ENCODE peak calls at places on chromosomes 2 and 18, in eight cellular contexts. Y is transverse colon; A is substantia nigra; C is PC-3; B is effector memory CD4-positive, alpha-beta T cell; R is body of pancreas; Q is IMR-90; K is CD8-positive, alpha-beta T cell. V is an unnamed sample.

GRCh38 chr2:28484835-28485234 is 11.0 kb upstream of the PLB1 start:
- DNase-seq in R (no peak), A (no peak), Q (no peak), Y (no peak), B (no peak), C (no peak), K (no peak), V (no peak)

GRCh38 chr2:1727101-1727771 is 17.1 kb downstream of the PXDN start:
- DNase-seq in C (no peak), B (no peak), A (no peak), K (no peak), Y (peak), Q (peak), R (no peak), V (no peak)

GRCh38 chr2:15553951-15554350 is 7.2 kb downstream of the NBAS start:
- DNase-seq in K (no peak), B (no peak), C (no peak), A (no peak), R (no peak), Q (no peak), Y (no peak), V (no peak)

GRCh38 chr18:77622009-77622692 is 372.5 kb downstream of the GALR1 start:
- DNase-seq in A (no peak), K (no peak), C (no peak), B (peak), Y (no peak), R (no peak), Q (no peak), V (no peak)

GRCh38 chr2:96148410-96149217 is 3.4 kb upstream of the DUSP2 start:
- DNase-seq in A (no peak), K (peak), Y (peak), Q (peak), C (peak), B (peak), R (peak), V (peak)

GRCh38 chr2:5766621-5767020 is 74.4 kb downstream of the SOX11 start:
- DNase-seq in Y (no peak), K (no peak), A (no peak), C (no peak), B (no peak), R (no peak), Q (peak), V (no peak)

GRCh38 chr2:44191739-44192138 is 23.1 kb downstream of the PPM1B start:
- DNase-seq in K (no peak), Y (no peak), B (no peak), A (no peak), C (no peak), Q (no peak), R (no peak), V (no peak)

GRCh38 chr2:158191076-158191566 is 89.4 kb downstream of the UPP2 start:
- DNase-seq in Y (no peak), B (no peak), C (no peak), R (no peak), A (no peak), K (no peak), Q (no peak), V (no peak)

GRCh38 chr18:72566327-72566726 is 22.2 kb upstream of the CBLN2 start:
- DNase-seq in A (no peak), R (no peak), C (no peak), Y (no peak), K (no peak), B (no peak), Q (no peak), V (no peak)

GRCh38 chr18:63224574-63224973 is 95.0 kb downstream of the BCL2 start:
- DNase-seq in Q (no peak), K (no peak), B (no peak), R (no peak), C (no peak), Y (no peak), A (no peak), V (no peak)

GRCh38 chr2:233795735-233796171 is 17.6 kb downstream of the MROH2A start:
- DNase-seq in Q (no peak), Y (no peak), K (no peak), R (no peak), A (no peak), B (no peak), C (no peak), V (no peak)

GRCh38 chr2:199414465-199414864 is 43.3 kb downstream of the SATB2 start:
- DNase-seq in C (no peak), A (no peak), K (no peak), R (no peak), Q (no peak), B (no peak), Y (no peak), V (no peak)

GRCh38 chr2:178615969-178616368 is 135.7 kb downstream of the PLEKHA3 start:
- DNase-seq in Y (no peak), R (no peak), A (no peak), B (no peak), K (no peak), Q (no peak), C (no peak), V (no peak)

GRCh38 chr2:230322561-230323384 is 4.2 kb upstream of the SP140L start:
- DNase-seq in Y (no peak), C (no peak), B (no peak), Q (no peak), R (no peak), A (no peak), K (no peak), V (no peak)

GRCh38 chr2:230321031-230321430 is 6.0 kb upstream of the SP140L start:
- DNase-seq in C (no peak), Y (no peak), R (no peak), K (no peak), B (no peak), Q (no peak), A (no peak), V (no peak)

GRCh38 chr2:230318190-230319121 is 8.5 kb upstream of the SP140L start:
- DNase-seq in B (no peak), Q (no peak), A (no peak), Y (no peak), R (no peak), K (no peak), C (no peak), V (no peak)

GRCh38 chr2:230317366-230317765 is 9.6 kb upstream of the SP140L start:
- DNase-seq in B (no peak), C (no peak), K (no peak), Q (no peak), R (no peak), Y (no peak), A (no peak), V (no peak)

DNA sequence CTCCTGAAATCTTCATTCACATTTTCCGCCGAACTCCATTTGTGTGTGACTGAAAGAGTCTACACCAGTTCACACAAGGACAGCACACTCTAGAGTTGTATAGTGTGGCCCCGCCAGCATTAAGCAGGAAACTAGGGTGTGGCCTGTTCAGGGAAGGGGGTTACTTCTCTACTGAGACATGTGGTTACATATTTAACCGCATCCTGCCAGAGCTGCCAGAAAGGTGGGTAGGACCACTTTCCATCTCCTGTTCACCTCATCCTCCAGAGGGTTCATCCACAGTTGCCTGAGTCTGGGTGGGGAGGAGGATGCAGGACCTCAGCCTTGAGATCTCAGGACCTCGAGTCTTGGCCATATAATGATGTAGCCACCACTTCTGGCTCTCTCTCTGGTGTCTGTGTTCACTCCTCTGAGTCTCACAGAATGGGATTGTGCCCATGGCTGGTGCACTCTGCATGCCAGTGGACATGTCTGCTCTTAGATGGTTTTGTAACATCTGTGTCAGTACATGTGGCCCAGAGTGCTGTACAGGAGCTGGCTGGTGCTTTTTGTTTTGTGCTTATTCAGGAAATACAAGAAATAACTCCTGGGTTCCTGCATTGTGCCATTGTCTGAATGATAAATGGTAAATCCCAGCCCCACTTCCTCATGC is 7.7 kb upstream of the SP140L start:
- DNase-seq in Y (peak), A (no peak), Q (no peak), R (no peak), B (peak), K (peak), C (no peak), V (no peak)
- H3K27ac ChIP-seq in Y (no peak), A (no peak), Q (no peak), R (no peak), B (peak), K (peak), C (no peak), V (no peak)

DNA sequence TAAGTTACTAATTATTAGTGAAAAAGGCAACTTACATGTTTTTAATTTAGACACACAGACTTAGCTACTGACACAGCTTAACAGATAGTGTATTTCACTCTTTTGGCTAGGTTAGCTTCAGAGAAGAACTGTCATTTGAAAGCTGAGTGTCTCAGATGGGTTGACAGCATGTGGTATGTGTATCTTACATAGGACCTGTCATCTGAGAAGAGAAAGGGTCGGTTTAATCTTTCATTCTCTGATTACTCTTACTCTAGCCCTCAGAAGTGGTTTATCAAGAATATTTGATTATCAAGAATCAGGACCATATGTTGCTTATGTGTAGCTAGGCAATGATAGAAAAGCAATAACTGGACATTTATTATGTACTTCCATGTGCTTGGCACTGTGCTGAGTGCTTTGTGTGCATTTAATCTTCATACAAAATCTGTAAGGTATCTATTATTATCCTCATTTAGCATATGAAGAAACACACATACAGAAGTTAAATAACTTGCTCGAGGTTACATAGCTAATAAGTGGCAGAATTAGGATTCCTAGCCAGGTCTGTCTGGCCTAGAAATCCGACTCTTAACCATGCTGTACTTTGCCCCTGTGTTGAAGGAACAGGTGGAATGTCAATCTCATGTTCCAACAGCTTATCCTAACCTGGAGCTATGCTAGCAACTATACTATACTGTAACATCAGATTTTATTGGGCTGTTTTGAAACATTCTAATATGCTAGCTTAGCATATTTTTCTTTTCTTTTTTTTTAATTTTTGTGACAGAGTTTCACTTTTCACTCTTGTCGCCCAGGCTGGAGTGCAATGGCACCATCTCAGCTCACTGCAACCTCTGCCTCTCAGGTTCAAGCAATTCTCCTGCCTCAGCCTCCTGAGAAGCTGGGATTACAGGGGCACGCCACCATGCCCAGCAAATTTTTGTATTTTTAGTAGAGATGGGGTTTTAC is 28.4 kb downstream of the CFLAR start:
- DNase-seq in R (no peak), Q (no peak), K (no peak), Y (no peak), C (no peak), B (no peak), A (no peak), V (no peak)
- H3K27ac ChIP-seq in R (peak), Q (no peak), K (no peak), Y (peak), C (no peak), B (no peak), A (no peak), V (no peak)

GRCh38 chr2:126655066-126655465 is 892 bp upstream of the GYPC start:
- DNase-seq in K (no peak), A (no peak), B (no peak), Y (no peak), C (no peak), R (no peak), Q (peak), V (no peak)
- H3K27ac ChIP-seq in K (no peak), A (no peak), B (peak), Y (peak), C (no peak), R (peak), Q (peak), V (no peak)

GRCh38 chr2:128319773-128320608 is 1.3 kb upstream of the HS6ST1 start:
- DNase-seq in A (no peak), Y (no peak), Q (no peak), R (peak), C (no peak), B (no peak), K (no peak), V (no peak)

GRCh38 chr2:128317186-128317897 is 1.3 kb downstream of the HS6ST1 start:
- DNase-seq in B (no peak), Y (peak), Q (no peak), R (peak), C (no peak), K (no peak), A (no peak), V (no peak)

GRCh38 chr2:128319457-128319772 is 747 bp upstream of the HS6ST1 start:
- DNase-seq in A (no peak), K (no peak), C (no peak), R (peak), Y (no peak), Q (no peak), B (no peak), V (no peak)

GRCh38 chr2:128320609-128321420 is 2.1 kb upstream of the HS6ST1 start:
- DNase-seq in B (no peak), K (no peak), A (no peak), Q (no peak), C (no peak), R (peak), Y (no peak), V (no peak)

DNA sequence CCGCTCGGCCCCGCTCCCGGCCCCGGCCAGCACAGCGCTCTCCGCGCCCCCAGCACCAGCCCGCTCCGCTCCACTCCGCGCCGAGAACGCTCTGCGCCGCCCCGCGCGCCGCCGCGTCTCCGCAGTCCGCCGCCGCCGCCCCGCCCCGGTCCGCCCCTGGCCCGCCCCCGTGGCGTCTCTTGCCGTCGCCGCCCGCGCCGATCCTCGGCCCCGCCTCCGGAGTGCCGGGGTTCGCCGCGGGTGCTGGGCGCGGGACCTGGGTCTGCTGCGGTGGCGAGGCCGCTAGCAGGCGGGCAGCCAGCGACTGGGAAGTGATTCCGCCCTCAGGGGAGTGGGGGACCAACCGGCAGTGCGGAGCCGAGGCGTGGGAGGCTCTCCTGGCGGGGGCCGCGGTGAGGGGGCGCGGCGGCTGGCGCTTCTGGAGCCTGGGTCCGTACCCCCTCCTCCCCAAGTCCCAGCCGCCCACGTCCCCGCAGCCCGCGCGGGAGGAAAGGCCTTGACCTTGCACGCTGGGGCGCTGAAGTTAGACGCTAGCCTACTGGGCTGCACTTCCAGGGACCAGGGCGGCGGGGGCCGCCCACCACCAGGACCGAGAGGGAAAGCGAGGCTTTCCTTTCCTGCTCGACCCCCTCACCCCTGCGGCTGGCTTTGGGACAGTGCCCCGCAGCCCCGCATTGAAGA is at the start of gene HS6ST1:
- DNase-seq in Y (peak), R (peak), Q (peak), C (peak), B (peak), A (peak), K (peak), V (peak)
- H3K27ac ChIP-seq in Y (peak), R (peak), Q (peak), C (no peak), B (peak), A (peak), K (no peak), V (peak)

GRCh38 chr2:196330645-196331044 is 159.3 kb upstream of the STK17B start:
- DNase-seq in Q (no peak), A (no peak), Y (no peak), K (no peak), C (peak), R (no peak), B (no peak), V (no peak)
- H3K27ac ChIP-seq in Q (no peak), A (no peak), Y (peak), K (no peak), C (peak), R (no peak), B (no peak), V (no peak)